ENCODE peak calls at places on chromosomes 13 and 19, in four cellular contexts. B is fibroblast of lung, P is H9, G is astrocyte. K is an unnamed sample.
A peak's percentile ranks its signal among the peaks of the same experiment; 100 is the strongest.

GRCh38 chr13:35763805-35764170 is 287.3 kb upstream of the MAB21L1 start:
- DNase-seq in B (no peak), P (no peak), G (no peak), K (no peak)

GRCh38 chr19:55145241-55145640 is 3.8 kb downstream of the TNNT1 start:
- DNase-seq in P (no peak), B (no peak), G (no peak), K (no peak)

GRCh38 chr19:40581531-40581930 is 4.9 kb downstream of the SHKBP1 start:
- DNase-seq in G (no peak), B (no peak), P (no peak), K (no peak)

GRCh38 chr19:5578094-5578846 is 10.5 kb upstream of the TINCR start:
- DNase-seq in P (peak; percentile 82), G (no peak), B (no peak), K (peak; percentile 79)

GRCh38 chr19:41994521-41994971 is 516 bp upstream of the ATP1A3 start:
- DNase-seq in B (no peak), P (no peak), G (no peak), K (peak; percentile 68)

GRCh38 chr19:47758433-47758784 is 13.1 kb downstream of the NOP53 start:
- DNase-seq in P (no peak), G (no peak), B (no peak), K (no peak)

GRCh38 chr19:5999693-6000092 is 21.8 kb upstream of the RANBP3 start:
- DNase-seq in P (no peak), G (no peak), B (no peak), K (no peak)

GRCh38 chr13:111412251-111412650 is 91.8 kb downstream of the TEX29 start:
- DNase-seq in P (no peak), G (no peak), B (no peak), K (no peak)

GRCh38 chr13:57036290-57036689 is 104.4 kb upstream of the PRR20A start:
- DNase-seq in B (no peak), P (no peak), G (no peak), K (no peak)

GRCh38 chr19:41321600-41322270 is 11.8 kb downstream of the CCDC97 start:
- DNase-seq in P (peak; percentile 92), B (peak; percentile 86), G (peak; percentile 80), K (no peak)

GRCh38 chr13:112324121-112324520 is 52.0 kb upstream of the SPACA7 start:
- DNase-seq in G (no peak), P (no peak), B (no peak), K (no peak)

DNA sequence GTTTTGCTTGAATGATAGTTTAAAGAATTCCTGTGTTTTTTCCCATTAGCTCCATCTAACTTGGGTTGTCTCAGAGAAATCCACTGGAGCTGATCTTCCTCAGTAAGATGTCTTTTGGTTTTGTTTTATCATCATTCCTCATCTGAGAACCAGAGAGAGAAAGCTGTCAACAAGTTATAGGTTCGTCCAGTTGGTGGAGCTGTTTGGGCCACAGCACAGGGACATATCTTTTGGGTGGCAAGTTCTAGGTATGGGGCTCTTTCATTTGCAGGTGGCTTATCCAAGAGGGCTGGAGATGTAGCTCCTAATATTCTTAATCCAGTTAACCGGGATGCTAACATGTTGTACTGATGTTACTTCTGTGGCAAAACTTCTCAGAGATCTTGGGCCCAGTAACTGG is 174.2 kb downstream of the KCNRG start:
- DNase-seq in P (no peak), G (no peak), B (no peak), K (no peak)
- TF ChIP-seq CTCF in P (peak; percentile 55), G (no peak), B (no peak), K (peak; percentile 37)

GRCh38 chr19:23527797-23528196 is 132.5 kb upstream of the ZNF91 start:
- DNase-seq in P (no peak), B (no peak), G (no peak), K (peak; percentile 23)
- H3K4me2 ChIP-seq in P (no peak overlapping the region), B (no peak overlapping the region), G (no peak overlapping the region), K (no peak overlapping the region)

DNA sequence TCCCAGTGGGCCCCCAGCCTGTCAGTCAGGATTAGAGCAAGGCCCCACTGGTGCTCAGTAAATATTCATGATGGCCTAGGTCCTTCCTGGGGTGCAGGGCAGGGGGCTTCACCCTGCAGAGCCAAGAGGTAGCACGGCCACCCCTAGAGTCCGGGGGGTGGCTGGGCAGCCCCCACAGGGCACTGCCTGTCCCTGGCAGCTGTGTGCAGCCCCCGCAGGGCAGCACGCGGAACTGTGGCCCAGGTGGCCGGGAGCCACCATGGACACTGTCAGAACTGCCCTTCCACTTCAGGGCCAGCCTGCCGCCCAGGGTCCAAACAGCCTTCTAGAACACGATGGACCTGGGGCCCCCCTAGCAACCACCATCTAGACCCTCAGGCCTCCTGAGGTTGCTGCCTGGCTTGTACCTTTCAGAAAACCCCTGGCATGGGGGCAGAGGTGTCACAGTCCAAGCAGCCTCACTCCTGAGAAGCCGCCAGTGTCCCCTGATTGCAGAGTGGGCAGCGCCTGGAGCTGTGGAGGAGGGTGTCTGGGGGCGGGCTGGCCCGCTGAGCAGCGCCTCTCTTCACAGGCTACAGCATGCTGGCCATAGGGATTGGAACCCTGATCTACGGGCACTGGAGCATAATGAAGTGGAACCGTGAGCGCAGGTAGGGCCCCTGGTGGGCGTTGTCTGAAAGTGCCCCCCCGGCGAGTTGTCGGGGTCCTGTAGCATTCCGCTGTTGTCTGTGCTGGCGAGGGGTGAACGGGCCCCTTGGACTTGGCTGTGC is 2.9 kb upstream of the YJEFN3 start:
- DNase-seq in G (no peak), P (no peak), B (no peak), K (no peak)
- H3K27ac ChIP-seq in G (no peak overlapping the region), P (no peak overlapping the region), B (no peak overlapping the region), K (no peak overlapping the region)

DNA sequence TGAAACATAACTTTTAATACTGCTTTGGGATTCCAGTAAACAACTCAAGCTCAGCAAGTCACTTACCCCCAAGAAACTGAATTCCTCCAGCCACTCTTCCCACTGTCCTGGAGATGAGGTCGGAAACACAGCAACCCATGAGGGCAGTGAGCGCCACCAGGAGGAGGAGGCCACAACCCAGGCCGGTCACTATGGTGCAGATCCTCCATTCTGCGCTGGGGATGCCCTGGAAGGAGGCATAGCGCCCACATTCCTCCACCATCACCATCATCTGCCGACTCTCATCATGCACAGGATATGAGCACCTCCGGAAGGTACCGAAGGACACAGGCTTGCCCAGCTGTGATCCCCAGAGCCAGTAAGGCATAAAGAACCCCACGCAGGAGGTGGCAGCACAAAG is 2.2 kb downstream of the LHFPL6 start:
- DNase-seq in B (no peak), P (peak; percentile 66), G (no peak), K (no peak)
- TF ChIP-seq CTCF in B (peak; percentile 34), P (peak; percentile 62), G (no peak), K (no peak)

DNA sequence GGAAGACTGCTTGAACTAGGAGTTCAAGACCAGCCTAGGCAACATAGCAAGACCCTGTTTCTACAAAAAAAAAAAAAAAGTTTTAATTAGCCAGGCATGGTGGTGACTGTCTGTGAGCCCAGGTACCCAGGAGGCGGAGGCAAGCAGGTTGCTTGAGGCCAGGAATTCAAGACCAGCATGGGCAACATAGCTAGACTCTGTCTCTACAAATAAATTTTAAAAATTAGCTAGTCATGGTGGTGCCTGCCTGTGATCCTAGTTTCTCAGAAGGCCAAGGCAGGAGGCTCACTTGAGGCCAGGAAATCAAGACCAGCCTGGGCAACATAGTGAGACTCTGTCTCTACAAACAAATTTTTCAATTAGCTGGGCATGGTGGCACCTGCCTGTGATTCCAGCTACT is 6.1 kb downstream of the INSR start:
- DNase-seq in G (no peak), P (no peak), B (no peak), K (no peak)
- H3K4me2 ChIP-seq in G (no peak overlapping the region), P (no peak overlapping the region), B (no peak overlapping the region), K (no peak overlapping the region)

DNA sequence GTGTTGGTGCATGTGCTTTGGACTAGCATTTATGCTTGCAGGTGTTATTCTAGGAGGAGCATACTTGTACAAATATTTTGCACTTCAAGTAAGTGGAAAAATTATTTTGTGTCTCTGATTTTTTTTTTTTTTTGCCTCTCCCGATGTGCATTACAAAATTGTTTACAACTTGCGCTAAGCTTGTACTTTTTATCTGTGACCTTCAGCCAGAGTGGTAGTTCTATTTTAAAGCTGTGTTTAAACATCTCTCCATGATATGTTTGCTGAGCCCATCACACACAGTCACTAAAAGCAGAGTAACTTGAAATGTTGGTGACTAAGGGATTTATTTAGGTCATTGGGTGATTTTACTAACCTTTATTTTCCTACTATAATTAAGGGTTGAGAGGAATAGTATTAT is 20.8 kb downstream of the ITM2B start:
- DNase-seq in G (no peak), P (no peak), B (no peak), K (no peak)
- H3K27ac ChIP-seq in G (no peak overlapping the region), P (no peak overlapping the region), B (no peak overlapping the region), K (no peak overlapping the region)

DNA sequence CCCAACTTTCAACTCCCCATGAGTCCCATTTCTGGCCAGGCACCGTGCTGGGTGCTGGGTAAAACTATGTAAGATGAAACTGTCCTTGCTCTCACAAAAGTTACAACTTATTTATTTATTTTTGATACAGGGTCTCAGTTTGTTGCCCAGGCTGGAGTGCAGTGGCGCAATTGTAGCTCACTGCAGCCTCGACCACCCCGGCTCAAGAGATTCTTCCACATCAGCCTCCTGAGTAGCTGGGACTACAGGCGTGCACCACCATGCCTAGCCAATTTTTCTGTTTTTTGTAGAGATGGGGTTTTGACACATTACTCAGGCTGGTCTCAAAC is 12.9 kb upstream of the CADM4 start:
- DNase-seq in B (no peak), P (no peak), G (no peak), K (no peak)
- TF ChIP-seq CTCF in B (no peak), P (peak; percentile 8), G (no peak), K (no peak)

GRCh38 chr13:54175470-54175869 is 1146.9 kb downstream of the OLFM4 start:
- DNase-seq in G (no peak), B (no peak), P (no peak), K (no peak)
- H3K4me2 ChIP-seq in G (no peak overlapping the region), B (no peak overlapping the region), P (no peak overlapping the region), K (no peak overlapping the region)

GRCh38 chr19:1501200-1501595 is 10.2 kb downstream of the REEP6 start:
- DNase-seq in P (no peak), G (no peak), B (no peak), K (no peak)
- H3K27ac ChIP-seq in P (no peak overlapping the region), G (no peak overlapping the region), B (no peak overlapping the region), K (no peak overlapping the region)

GRCh38 chr19:7533281-7533819 is 2.2 kb upstream of the PNPLA6 start:
- DNase-seq in G (no peak), B (peak; percentile 41), P (peak; percentile 71), K (no peak)

GRCh38 chr19:7533925-7534480 is 1.5 kb upstream of the PNPLA6 start:
- DNase-seq in B (peak; percentile 87), G (peak; percentile 77), P (peak; percentile 86), K (peak; percentile 87)

GRCh38 chr19:7535993-7536685 is 622 bp downstream of the PNPLA6 start:
- DNase-seq in B (no peak), G (no peak), P (peak; percentile 62), K (no peak)

GRCh38 chr19:7535035-7535992 is at the start of gene PNPLA6:
- DNase-seq in P (peak; percentile 95), G (peak; percentile 80), B (peak; percentile 89), K (peak; percentile 92)

DNA sequence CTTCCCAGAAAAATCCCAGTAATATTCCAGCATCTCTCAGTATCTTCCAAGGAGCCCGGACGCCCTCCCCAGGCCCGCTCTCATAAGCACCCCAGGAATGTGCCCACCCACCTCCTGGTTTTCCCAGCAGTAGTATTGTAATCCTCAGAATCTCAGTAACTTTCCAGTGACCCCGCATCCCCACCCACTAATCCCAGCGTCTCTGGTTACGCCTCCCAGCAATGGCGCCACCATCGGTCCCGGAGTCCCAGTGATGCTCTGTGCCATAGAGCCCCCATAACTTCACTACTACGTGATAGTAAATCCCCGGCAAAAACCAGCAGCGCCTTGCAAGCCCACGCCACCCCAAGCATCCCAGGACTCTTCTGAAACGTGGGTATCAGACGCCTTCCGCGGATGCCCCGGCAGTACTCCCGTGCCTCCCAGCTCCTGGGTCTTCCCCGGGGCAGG is 961 bp upstream of the PNPLA6 start:
- DNase-seq in P (peak; percentile 85), G (peak; percentile 83), B (peak; percentile 88), K (peak; percentile 62)
- TF ChIP-seq CTCF in P (no peak), G (peak; percentile 14), B (peak; percentile 22), K (peak; percentile 22)

K was measured in DND-41.